ENCODE peak calls at places on chromosomes 2 and 18, in seven cellular contexts. One of them, this sample, is unnamed.

GRCh38 chr2:105460048-105460732 is 61.3 kb upstream of the FHL2 start:
- DNase-seq in GM12878: no peak
- DNase-seq in H1: no peak
- DNase-seq in K562: no peak
- DNase-seq in SK-N-SH: no peak
- DNase-seq in GM12892: no peak
- DNase-seq in HepG2: no peak
- DNase-seq in this sample: no peak

GRCh38 chr2:52115750-52116149 is 1083.8 kb upstream of the NRXN1 start:
- DNase-seq in GM12892: no peak
- DNase-seq in K562: no peak
- DNase-seq in SK-N-SH: peak; percentile 1
- DNase-seq in HepG2: no peak
- DNase-seq in GM12878: no peak
- DNase-seq in H1: no peak
- DNase-seq in this sample: no peak

GRCh38 chr2:66387374-66387773 is 47.6 kb upstream of the MEIS1 start:
- DNase-seq in GM12878: no peak
- DNase-seq in GM12892: no peak
- DNase-seq in HepG2: no peak
- DNase-seq in K562: no peak
- DNase-seq in SK-N-SH: no peak
- DNase-seq in H1: no peak
- DNase-seq in this sample: no peak

GRCh38 chr2:120132190-120132589 is 91.0 kb downstream of the TMEM185B start:
- DNase-seq in GM12878: no peak
- DNase-seq in SK-N-SH: peak; percentile 36
- DNase-seq in GM12892: no peak
- DNase-seq in H1: no peak
- DNase-seq in K562: no peak
- DNase-seq in HepG2: no peak
- DNase-seq in this sample: no peak

GRCh38 chr2:8525582-8526402 is 156.1 kb upstream of the ID2 start:
- DNase-seq in K562: peak; percentile 94
- DNase-seq in HepG2: peak; percentile 92
- DNase-seq in GM12878: peak; percentile 90
- DNase-seq in GM12892: peak; percentile 61
- DNase-seq in SK-N-SH: peak; percentile 79
- DNase-seq in H1: peak; percentile 10
- DNase-seq in this sample: peak; percentile 61

GRCh38 chr2:237553959-237554358 is 12.4 kb upstream of the PRLH start:
- DNase-seq in K562: no peak
- DNase-seq in GM12878: no peak
- DNase-seq in H1: no peak
- DNase-seq in HepG2: no peak
- DNase-seq in GM12892: no peak
- DNase-seq in SK-N-SH: no peak
- DNase-seq in this sample: no peak

GRCh38 chr18:8097399-8097798 is 511.8 kb upstream of the RAB12 start:
- DNase-seq in SK-N-SH: no peak
- DNase-seq in GM12878: no peak
- DNase-seq in K562: no peak
- DNase-seq in H1: no peak
- DNase-seq in GM12892: no peak
- DNase-seq in HepG2: no peak
- DNase-seq in this sample: no peak

GRCh38 chr2:100056478-100056877 is 85.9 kb downstream of the AFF3 start:
- DNase-seq in GM12892: no peak
- DNase-seq in K562: no peak
- DNase-seq in H1: no peak
- DNase-seq in GM12878: no peak
- DNase-seq in HepG2: no peak
- DNase-seq in SK-N-SH: no peak
- DNase-seq in this sample: no peak

GRCh38 chr2:153890572-153890971 is 18.9 kb downstream of the GALNT13 start:
- DNase-seq in GM12878: no peak
- DNase-seq in SK-N-SH: no peak
- DNase-seq in K562: no peak
- DNase-seq in GM12892: no peak
- DNase-seq in H1: no peak
- DNase-seq in HepG2: no peak
- DNase-seq in this sample: no peak

GRCh38 chr2:86453838-86454237 is 12.7 kb downstream of the KDM3A start:
- DNase-seq in HepG2: no peak
- DNase-seq in SK-N-SH: no peak
- DNase-seq in GM12892: no peak
- DNase-seq in GM12878: no peak
- DNase-seq in H1: no peak
- DNase-seq in K562: no peak
- DNase-seq in this sample: no peak

GRCh38 chr2:100114011-100114433 is 28.4 kb downstream of the AFF3 start:
- DNase-seq in K562: no peak
- DNase-seq in H1: no peak
- DNase-seq in SK-N-SH: no peak
- DNase-seq in GM12878: no peak
- DNase-seq in HepG2: no peak
- DNase-seq in GM12892: peak; percentile 18
- DNase-seq in this sample: no peak

GRCh38 chr2:187912956-187913355 is 358.7 kb upstream of the TFPI start:
- DNase-seq in K562: no peak
- DNase-seq in SK-N-SH: no peak
- DNase-seq in HepG2: no peak
- DNase-seq in GM12878: no peak
- DNase-seq in H1: no peak
- DNase-seq in GM12892: no peak
- DNase-seq in this sample: no peak

GRCh38 chr18:49690307-49690706 is 123.0 kb downstream of the ACAA2 start:
- DNase-seq in GM12878: no peak
- DNase-seq in K562: no peak
- DNase-seq in H1: no peak
- DNase-seq in GM12892: no peak
- DNase-seq in SK-N-SH: no peak
- DNase-seq in HepG2: no peak
- DNase-seq in this sample: no peak

GRCh38 chr2:174334781-174335604 is at the start of gene SP9:
- DNase-seq in GM12892: no peak
- DNase-seq in K562: peak; percentile 95
- DNase-seq in GM12878: no peak
- DNase-seq in HepG2: peak; percentile 44
- DNase-seq in SK-N-SH: peak; percentile 91
- DNase-seq in H1: no peak
- DNase-seq in this sample: no peak

GRCh38 chr18:56200381-56200831 is 438.0 kb downstream of the TXNL1 start:
- DNase-seq in H1: no peak
- DNase-seq in K562: no peak
- DNase-seq in SK-N-SH: no peak
- DNase-seq in HepG2: no peak
- DNase-seq in GM12878: no peak
- DNase-seq in GM12892: no peak
- DNase-seq in this sample: no peak

GRCh38 chr18:11034816-11035215 is 114.6 kb downstream of the PIEZO2 start:
- DNase-seq in GM12892: no peak
- DNase-seq in SK-N-SH: no peak
- DNase-seq in H1: no peak
- DNase-seq in HepG2: peak; percentile 27
- DNase-seq in GM12878: no peak
- DNase-seq in K562: no peak
- DNase-seq in this sample: no peak

GRCh38 chr2:205361272-205361671 is 321.0 kb upstream of the NRP2 start:
- DNase-seq in K562: no peak
- DNase-seq in HepG2: no peak
- DNase-seq in H1: no peak
- DNase-seq in GM12892: no peak
- DNase-seq in SK-N-SH: no peak
- DNase-seq in GM12878: no peak
- DNase-seq in this sample: no peak

GRCh38 chr2:235371018-235371417 is 122.8 kb upstream of the AGAP1 start:
- DNase-seq in GM12892: no peak
- DNase-seq in GM12878: no peak
- DNase-seq in SK-N-SH: no peak
- DNase-seq in H1: no peak
- DNase-seq in HepG2: no peak
- DNase-seq in K562: no peak
- DNase-seq in this sample: no peak

GRCh38 chr2:201779996-201780673 is 598 bp downstream of the ALS2 start:
- DNase-seq in SK-N-SH: no peak
- DNase-seq in HepG2: peak; percentile 25
- DNase-seq in GM12878: no peak
- DNase-seq in K562: no peak
- DNase-seq in GM12892: no peak
- DNase-seq in H1: no peak
- DNase-seq in this sample: no peak

GRCh38 chr2:239313776-239314175 is 87.0 kb downstream of the HDAC4 start:
- DNase-seq in SK-N-SH: no peak
- DNase-seq in GM12892: no peak
- DNase-seq in GM12878: no peak
- DNase-seq in K562: no peak
- DNase-seq in HepG2: no peak
- DNase-seq in H1: no peak
- DNase-seq in this sample: no peak

GRCh38 chr2:150792780-150793300 is 305.4 kb upstream of the RND3 start:
- DNase-seq in SK-N-SH: no peak
- DNase-seq in GM12878: no peak
- DNase-seq in GM12892: no peak
- DNase-seq in HepG2: no peak
- DNase-seq in K562: no peak
- DNase-seq in H1: no peak
- DNase-seq in this sample: no peak

GRCh38 chr18:9029131-9029530 is 73.4 kb upstream of the NDUFV2 start:
- DNase-seq in K562: no peak
- DNase-seq in HepG2: no peak
- DNase-seq in H1: no peak
- DNase-seq in SK-N-SH: no peak
- DNase-seq in GM12878: no peak
- DNase-seq in GM12892: no peak
- DNase-seq in this sample: no peak

GRCh38 chr18:45106331-45106774 is 425.7 kb downstream of the SETBP1 start:
- DNase-seq in SK-N-SH: no peak
- DNase-seq in HepG2: no peak
- DNase-seq in GM12878: peak; percentile 87
- DNase-seq in H1: no peak
- DNase-seq in K562: no peak
- DNase-seq in GM12892: no peak
- DNase-seq in this sample: no peak

GRCh38 chr2:43214253-43214652 is 12.2 kb downstream of the ZFP36L2 start:
- DNase-seq in HepG2: no peak
- DNase-seq in H1: no peak
- DNase-seq in GM12878: no peak
- DNase-seq in K562: no peak
- DNase-seq in GM12892: no peak
- DNase-seq in SK-N-SH: no peak
- DNase-seq in this sample: no peak

GRCh38 chr2:203949228-203949627 is 12.7 kb downstream of the ICOS start:
- DNase-seq in GM12892: no peak
- DNase-seq in SK-N-SH: no peak
- DNase-seq in GM12878: no peak
- DNase-seq in H1: no peak
- DNase-seq in HepG2: no peak
- DNase-seq in K562: no peak
- DNase-seq in this sample: no peak

GRCh38 chr2:38201784-38202183 is 125.8 kb upstream of the CYP1B1 start:
- DNase-seq in GM12892: no peak
- DNase-seq in K562: no peak
- DNase-seq in H1: no peak
- DNase-seq in GM12878: no peak
- DNase-seq in HepG2: no peak
- DNase-seq in SK-N-SH: no peak
- DNase-seq in this sample: no peak

GRCh38 chr18:75854174-75854573 is 426.7 kb upstream of the SMIM21 start:
- DNase-seq in GM12892: no peak
- DNase-seq in HepG2: peak; percentile 3
- DNase-seq in K562: peak; percentile 23
- DNase-seq in GM12878: no peak
- DNase-seq in H1: peak; percentile 47
- DNase-seq in SK-N-SH: no peak
- DNase-seq in this sample: no peak

DNA sequence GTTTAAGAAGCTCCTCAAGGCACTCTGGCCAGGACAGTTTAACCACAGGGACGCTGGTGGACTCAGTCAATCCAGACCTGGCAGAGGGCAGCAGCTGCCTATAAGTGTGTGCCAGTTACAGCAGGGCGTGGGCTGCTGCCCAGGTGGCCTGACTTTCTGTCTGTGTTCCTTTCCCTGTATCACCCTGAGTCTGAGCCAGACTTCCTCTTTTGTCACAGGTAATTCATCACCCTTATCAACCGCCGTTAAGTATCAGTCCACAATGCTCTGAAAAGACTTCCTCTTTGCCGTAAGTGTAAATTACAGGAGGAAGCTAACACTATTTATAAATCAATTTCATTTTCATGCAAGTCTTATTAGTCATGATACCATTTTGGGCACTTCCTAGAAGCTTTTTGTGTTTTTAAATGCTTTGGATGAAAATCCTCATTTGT is 7.0 kb downstream of the LPIN1 start:
- DNase-seq in K562: no peak
- DNase-seq in GM12892: peak; percentile 43
- DNase-seq in SK-N-SH: peak; percentile 60
- DNase-seq in HepG2: no peak
- DNase-seq in H1: no peak
- DNase-seq in GM12878: peak; percentile 93
- DNase-seq in this sample: no peak
- TF ChIP-seq TAF1 in K562: no peak
- TF ChIP-seq TAF1 in GM12892: no peak
- TF ChIP-seq TAF1 in SK-N-SH: no peak
- TF ChIP-seq TAF1 in HepG2: no peak
- TF ChIP-seq TAF1 in H1: no peak
- TF ChIP-seq TAF1 in GM12878: no peak
- TF ChIP-seq TAF1 in this sample: no peak

GRCh38 chr18:34592961-34593382 is 117.1 kb upstream of the DTNA start:
- DNase-seq in K562: no peak
- DNase-seq in GM12892: no peak
- DNase-seq in GM12878: no peak
- DNase-seq in SK-N-SH: no peak
- DNase-seq in H1: no peak
- DNase-seq in HepG2: no peak
- DNase-seq in this sample: no peak
- TF ChIP-seq TAF1 in K562: no peak
- TF ChIP-seq TAF1 in GM12892: no peak
- TF ChIP-seq TAF1 in GM12878: no peak
- TF ChIP-seq TAF1 in SK-N-SH: no peak
- TF ChIP-seq TAF1 in H1: no peak
- TF ChIP-seq TAF1 in HepG2: no peak
- TF ChIP-seq TAF1 in this sample: no peak

GRCh38 chr2:53438056-53438455 is 329.5 kb upstream of the CHAC2 start:
- DNase-seq in GM12892: no peak
- DNase-seq in GM12878: no peak
- DNase-seq in HepG2: no peak
- DNase-seq in SK-N-SH: no peak
- DNase-seq in H1: no peak
- DNase-seq in K562: no peak
- DNase-seq in this sample: no peak
- TF ChIP-seq TAF1 in GM12892: no peak
- TF ChIP-seq TAF1 in GM12878: no peak
- TF ChIP-seq TAF1 in HepG2: no peak
- TF ChIP-seq TAF1 in SK-N-SH: no peak
- TF ChIP-seq TAF1 in H1: no peak
- TF ChIP-seq TAF1 in K562: no peak
- TF ChIP-seq TAF1 in this sample: no peak

GRCh38 chr2:71563872-71564271 is 110.5 kb downstream of the DYSF start:
- DNase-seq in SK-N-SH: no peak
- DNase-seq in H1: no peak
- DNase-seq in GM12892: no peak
- DNase-seq in GM12878: no peak
- DNase-seq in HepG2: no peak
- DNase-seq in K562: no peak
- DNase-seq in this sample: no peak
- TF ChIP-seq TAF1 in SK-N-SH: no peak
- TF ChIP-seq TAF1 in H1: no peak
- TF ChIP-seq TAF1 in GM12892: no peak
- TF ChIP-seq TAF1 in GM12878: no peak
- TF ChIP-seq TAF1 in HepG2: no peak
- TF ChIP-seq TAF1 in K562: no peak
- TF ChIP-seq TAF1 in this sample: no peak

GRCh38 chr2:46333912-46334311 is 36.7 kb downstream of the EPAS1 start:
- DNase-seq in K562: no peak
- DNase-seq in GM12892: no peak
- DNase-seq in HepG2: no peak
- DNase-seq in H1: no peak
- DNase-seq in GM12878: no peak
- DNase-seq in SK-N-SH: no peak
- DNase-seq in this sample: no peak
- TF ChIP-seq TAF1 in K562: no peak
- TF ChIP-seq TAF1 in GM12892: no peak
- TF ChIP-seq TAF1 in HepG2: no peak
- TF ChIP-seq TAF1 in H1: no peak
- TF ChIP-seq TAF1 in GM12878: no peak
- TF ChIP-seq TAF1 in SK-N-SH: no peak
- TF ChIP-seq TAF1 in this sample: no peak

This sample was measured in GM12891.